ENCODE peak calls at places on chromosome 20, in ten cellular contexts. One of them, this sample, is unnamed.

GRCh38 chr20:1467355-1468116 is 887 bp upstream of the NSFL1C start:
- DNase-seq in NCI-H2107: no peak
- DNase-seq in activated naive CD8-positive, alpha-beta T cell treated with anti-CD3 and anti-CD28 coated beads, Interleukin-2, amount 50 U/mL, for 24 hours: peak
- DNase-seq in stimulated activated CD8-positive, alpha-beta memory T cell treated with anti-CD3 and anti-CD28 coated beads, Interleukin-15, amount 100 ng/mL, for 1 hour: no peak
- DNase-seq in activated CD8-positive, alpha-beta memory T cell treated with anti-CD3 and anti-CD28 coated beads, Interleukin-2, amount 50 U/mL, for 4 hours: peak
- DNase-seq in EL: no peak
- DNase-seq in fibroblast of lung: no peak
- DNase-seq in lung: peak
- DNase-seq in T-helper 17 cell: no peak
- DNase-seq in GM10248: no peak
- DNase-seq in this sample: no peak

GRCh38 chr20:38109025-38109541 is 56.0 kb downstream of the TGM2 start:
- DNase-seq in GM10248: no peak
- DNase-seq in activated naive CD8-positive, alpha-beta T cell treated with anti-CD3 and anti-CD28 coated beads, Interleukin-2, amount 50 U/mL, for 24 hours: no peak
- DNase-seq in EL: no peak
- DNase-seq in NCI-H2107: no peak
- DNase-seq in activated CD8-positive, alpha-beta memory T cell treated with anti-CD3 and anti-CD28 coated beads, Interleukin-2, amount 50 U/mL, for 4 hours: no peak
- DNase-seq in stimulated activated CD8-positive, alpha-beta memory T cell treated with anti-CD3 and anti-CD28 coated beads, Interleukin-15, amount 100 ng/mL, for 1 hour: no peak
- DNase-seq in lung: no peak
- DNase-seq in T-helper 17 cell: no peak
- DNase-seq in fibroblast of lung: peak
- DNase-seq in this sample: no peak

GRCh38 chr20:16279320-16279719 is 293.9 kb downstream of the KIF16B start:
- DNase-seq in NCI-H2107: no peak
- DNase-seq in EL: no peak
- DNase-seq in lung: no peak
- DNase-seq in T-helper 17 cell: no peak
- DNase-seq in activated CD8-positive, alpha-beta memory T cell treated with anti-CD3 and anti-CD28 coated beads, Interleukin-2, amount 50 U/mL, for 4 hours: no peak
- DNase-seq in activated naive CD8-positive, alpha-beta T cell treated with anti-CD3 and anti-CD28 coated beads, Interleukin-2, amount 50 U/mL, for 24 hours: no peak
- DNase-seq in GM10248: no peak
- DNase-seq in fibroblast of lung: no peak
- DNase-seq in stimulated activated CD8-positive, alpha-beta memory T cell treated with anti-CD3 and anti-CD28 coated beads, Interleukin-15, amount 100 ng/mL, for 1 hour: no peak
- DNase-seq in this sample: no peak

GRCh38 chr20:50867805-50868204 is 63.4 kb downstream of the ADNP start:
- DNase-seq in lung: no peak
- DNase-seq in GM10248: no peak
- DNase-seq in fibroblast of lung: no peak
- DNase-seq in stimulated activated CD8-positive, alpha-beta memory T cell treated with anti-CD3 and anti-CD28 coated beads, Interleukin-15, amount 100 ng/mL, for 1 hour: no peak
- DNase-seq in activated CD8-positive, alpha-beta memory T cell treated with anti-CD3 and anti-CD28 coated beads, Interleukin-2, amount 50 U/mL, for 4 hours: no peak
- DNase-seq in NCI-H2107: no peak
- DNase-seq in activated naive CD8-positive, alpha-beta T cell treated with anti-CD3 and anti-CD28 coated beads, Interleukin-2, amount 50 U/mL, for 24 hours: no peak
- DNase-seq in EL: no peak
- DNase-seq in T-helper 17 cell: no peak
- DNase-seq in this sample: no peak

GRCh38 chr20:824490-824889 is 9.0 kb upstream of the FAM110A start:
- DNase-seq in activated naive CD8-positive, alpha-beta T cell treated with anti-CD3 and anti-CD28 coated beads, Interleukin-2, amount 50 U/mL, for 24 hours: no peak
- DNase-seq in activated CD8-positive, alpha-beta memory T cell treated with anti-CD3 and anti-CD28 coated beads, Interleukin-2, amount 50 U/mL, for 4 hours: no peak
- DNase-seq in NCI-H2107: no peak
- DNase-seq in lung: no peak
- DNase-seq in EL: no peak
- DNase-seq in T-helper 17 cell: no peak
- DNase-seq in fibroblast of lung: no peak
- DNase-seq in GM10248: no peak
- DNase-seq in stimulated activated CD8-positive, alpha-beta memory T cell treated with anti-CD3 and anti-CD28 coated beads, Interleukin-15, amount 100 ng/mL, for 1 hour: no peak
- DNase-seq in this sample: no peak

GRCh38 chr20:6058684-6059295 is 4.9 kb upstream of the LRRN4 start:
- DNase-seq in GM10248: no peak
- DNase-seq in stimulated activated CD8-positive, alpha-beta memory T cell treated with anti-CD3 and anti-CD28 coated beads, Interleukin-15, amount 100 ng/mL, for 1 hour: no peak
- DNase-seq in EL: no peak
- DNase-seq in NCI-H2107: no peak
- DNase-seq in activated CD8-positive, alpha-beta memory T cell treated with anti-CD3 and anti-CD28 coated beads, Interleukin-2, amount 50 U/mL, for 4 hours: no peak
- DNase-seq in lung: peak
- DNase-seq in T-helper 17 cell: no peak
- DNase-seq in activated naive CD8-positive, alpha-beta T cell treated with anti-CD3 and anti-CD28 coated beads, Interleukin-2, amount 50 U/mL, for 24 hours: no peak
- DNase-seq in fibroblast of lung: peak
- DNase-seq in this sample: peak

GRCh38 chr20:47535088-47535487 is 33.4 kb downstream of the NCOA3 start:
- DNase-seq in EL: no peak
- DNase-seq in fibroblast of lung: no peak
- DNase-seq in lung: no peak
- DNase-seq in activated naive CD8-positive, alpha-beta T cell treated with anti-CD3 and anti-CD28 coated beads, Interleukin-2, amount 50 U/mL, for 24 hours: no peak
- DNase-seq in stimulated activated CD8-positive, alpha-beta memory T cell treated with anti-CD3 and anti-CD28 coated beads, Interleukin-15, amount 100 ng/mL, for 1 hour: no peak
- DNase-seq in T-helper 17 cell: no peak
- DNase-seq in activated CD8-positive, alpha-beta memory T cell treated with anti-CD3 and anti-CD28 coated beads, Interleukin-2, amount 50 U/mL, for 4 hours: no peak
- DNase-seq in GM10248: no peak
- DNase-seq in NCI-H2107: no peak
- DNase-seq in this sample: no peak

GRCh38 chr20:16806886-16807285 is 58.7 kb downstream of the OTOR start:
- DNase-seq in GM10248: no peak
- DNase-seq in EL: no peak
- DNase-seq in lung: no peak
- DNase-seq in NCI-H2107: no peak
- DNase-seq in stimulated activated CD8-positive, alpha-beta memory T cell treated with anti-CD3 and anti-CD28 coated beads, Interleukin-15, amount 100 ng/mL, for 1 hour: no peak
- DNase-seq in activated naive CD8-positive, alpha-beta T cell treated with anti-CD3 and anti-CD28 coated beads, Interleukin-2, amount 50 U/mL, for 24 hours: no peak
- DNase-seq in activated CD8-positive, alpha-beta memory T cell treated with anti-CD3 and anti-CD28 coated beads, Interleukin-2, amount 50 U/mL, for 4 hours: no peak
- DNase-seq in T-helper 17 cell: no peak
- DNase-seq in fibroblast of lung: peak
- DNase-seq in this sample: no peak

GRCh38 chr20:57040924-57041323 is 225.5 kb downstream of the BMP7 start:
- DNase-seq in stimulated activated CD8-positive, alpha-beta memory T cell treated with anti-CD3 and anti-CD28 coated beads, Interleukin-15, amount 100 ng/mL, for 1 hour: no peak
- DNase-seq in GM10248: no peak
- DNase-seq in EL: peak
- DNase-seq in activated naive CD8-positive, alpha-beta T cell treated with anti-CD3 and anti-CD28 coated beads, Interleukin-2, amount 50 U/mL, for 24 hours: no peak
- DNase-seq in T-helper 17 cell: no peak
- DNase-seq in fibroblast of lung: peak
- DNase-seq in activated CD8-positive, alpha-beta memory T cell treated with anti-CD3 and anti-CD28 coated beads, Interleukin-2, amount 50 U/mL, for 4 hours: no peak
- DNase-seq in lung: no peak
- DNase-seq in NCI-H2107: no peak
- DNase-seq in this sample: no peak

GRCh38 chr20:21632031-21632430 is 73.4 kb upstream of the PAX1 start:
- DNase-seq in activated naive CD8-positive, alpha-beta T cell treated with anti-CD3 and anti-CD28 coated beads, Interleukin-2, amount 50 U/mL, for 24 hours: no peak
- DNase-seq in lung: no peak
- DNase-seq in NCI-H2107: no peak
- DNase-seq in GM10248: no peak
- DNase-seq in fibroblast of lung: no peak
- DNase-seq in stimulated activated CD8-positive, alpha-beta memory T cell treated with anti-CD3 and anti-CD28 coated beads, Interleukin-15, amount 100 ng/mL, for 1 hour: no peak
- DNase-seq in EL: no peak
- DNase-seq in activated CD8-positive, alpha-beta memory T cell treated with anti-CD3 and anti-CD28 coated beads, Interleukin-2, amount 50 U/mL, for 4 hours: no peak
- DNase-seq in T-helper 17 cell: no peak
- DNase-seq in this sample: no peak

GRCh38 chr20:50826121-50826520 is 31.3 kb downstream of the BCAS4 start:
- DNase-seq in lung: no peak
- DNase-seq in EL: no peak
- DNase-seq in activated CD8-positive, alpha-beta memory T cell treated with anti-CD3 and anti-CD28 coated beads, Interleukin-2, amount 50 U/mL, for 4 hours: no peak
- DNase-seq in activated naive CD8-positive, alpha-beta T cell treated with anti-CD3 and anti-CD28 coated beads, Interleukin-2, amount 50 U/mL, for 24 hours: no peak
- DNase-seq in NCI-H2107: no peak
- DNase-seq in stimulated activated CD8-positive, alpha-beta memory T cell treated with anti-CD3 and anti-CD28 coated beads, Interleukin-15, amount 100 ng/mL, for 1 hour: no peak
- DNase-seq in T-helper 17 cell: no peak
- DNase-seq in GM10248: no peak
- DNase-seq in fibroblast of lung: no peak
- DNase-seq in this sample: no peak

GRCh38 chr20:17643531-17644188 is 38.4 kb downstream of the RRBP1 start:
- DNase-seq in T-helper 17 cell: no peak
- DNase-seq in activated naive CD8-positive, alpha-beta T cell treated with anti-CD3 and anti-CD28 coated beads, Interleukin-2, amount 50 U/mL, for 24 hours: no peak
- DNase-seq in NCI-H2107: no peak
- DNase-seq in fibroblast of lung: peak
- DNase-seq in activated CD8-positive, alpha-beta memory T cell treated with anti-CD3 and anti-CD28 coated beads, Interleukin-2, amount 50 U/mL, for 4 hours: no peak
- DNase-seq in EL: no peak
- DNase-seq in lung: no peak
- DNase-seq in stimulated activated CD8-positive, alpha-beta memory T cell treated with anti-CD3 and anti-CD28 coated beads, Interleukin-15, amount 100 ng/mL, for 1 hour: no peak
- DNase-seq in GM10248: no peak
- DNase-seq in this sample: no peak

GRCh38 chr20:20368414-20369352 is 779 bp downstream of the INSM1 start:
- DNase-seq in activated CD8-positive, alpha-beta memory T cell treated with anti-CD3 and anti-CD28 coated beads, Interleukin-2, amount 50 U/mL, for 4 hours: no peak
- DNase-seq in stimulated activated CD8-positive, alpha-beta memory T cell treated with anti-CD3 and anti-CD28 coated beads, Interleukin-15, amount 100 ng/mL, for 1 hour: no peak
- DNase-seq in GM10248: peak
- DNase-seq in lung: no peak
- DNase-seq in activated naive CD8-positive, alpha-beta T cell treated with anti-CD3 and anti-CD28 coated beads, Interleukin-2, amount 50 U/mL, for 24 hours: peak
- DNase-seq in NCI-H2107: no peak
- DNase-seq in fibroblast of lung: no peak
- DNase-seq in EL: no peak
- DNase-seq in T-helper 17 cell: no peak
- DNase-seq in this sample: no peak

GRCh38 chr20:39358052-39358451 is 395.9 kb downstream of the DHX35 start:
- DNase-seq in activated naive CD8-positive, alpha-beta T cell treated with anti-CD3 and anti-CD28 coated beads, Interleukin-2, amount 50 U/mL, for 24 hours: no peak
- DNase-seq in NCI-H2107: no peak
- DNase-seq in GM10248: peak
- DNase-seq in fibroblast of lung: no peak
- DNase-seq in stimulated activated CD8-positive, alpha-beta memory T cell treated with anti-CD3 and anti-CD28 coated beads, Interleukin-15, amount 100 ng/mL, for 1 hour: no peak
- DNase-seq in EL: no peak
- DNase-seq in activated CD8-positive, alpha-beta memory T cell treated with anti-CD3 and anti-CD28 coated beads, Interleukin-2, amount 50 U/mL, for 4 hours: no peak
- DNase-seq in T-helper 17 cell: no peak
- DNase-seq in lung: no peak
- DNase-seq in this sample: no peak

GRCh38 chr20:31822421-31823330 is 3.5 kb downstream of the MYLK2 start:
- DNase-seq in EL: peak
- DNase-seq in activated naive CD8-positive, alpha-beta T cell treated with anti-CD3 and anti-CD28 coated beads, Interleukin-2, amount 50 U/mL, for 24 hours: peak
- DNase-seq in GM10248: peak
- DNase-seq in stimulated activated CD8-positive, alpha-beta memory T cell treated with anti-CD3 and anti-CD28 coated beads, Interleukin-15, amount 100 ng/mL, for 1 hour: peak
- DNase-seq in activated CD8-positive, alpha-beta memory T cell treated with anti-CD3 and anti-CD28 coated beads, Interleukin-2, amount 50 U/mL, for 4 hours: peak
- DNase-seq in NCI-H2107: no peak
- DNase-seq in T-helper 17 cell: peak
- DNase-seq in lung: peak
- DNase-seq in fibroblast of lung: peak
- DNase-seq in this sample: peak

GRCh38 chr20:59938221-59938620 is 1.9 kb downstream of the PPP1R3D start:
- DNase-seq in stimulated activated CD8-positive, alpha-beta memory T cell treated with anti-CD3 and anti-CD28 coated beads, Interleukin-15, amount 100 ng/mL, for 1 hour: no peak
- DNase-seq in EL: peak
- DNase-seq in fibroblast of lung: peak
- DNase-seq in activated CD8-positive, alpha-beta memory T cell treated with anti-CD3 and anti-CD28 coated beads, Interleukin-2, amount 50 U/mL, for 4 hours: no peak
- DNase-seq in activated naive CD8-positive, alpha-beta T cell treated with anti-CD3 and anti-CD28 coated beads, Interleukin-2, amount 50 U/mL, for 24 hours: no peak
- DNase-seq in GM10248: no peak
- DNase-seq in NCI-H2107: no peak
- DNase-seq in lung: no peak
- DNase-seq in T-helper 17 cell: no peak
- DNase-seq in this sample: no peak

GRCh38 chr20:62360854-62361798 is 6.0 kb downstream of the LAMA5 start:
- DNase-seq in NCI-H2107: no peak
- DNase-seq in T-helper 17 cell: peak
- DNase-seq in activated naive CD8-positive, alpha-beta T cell treated with anti-CD3 and anti-CD28 coated beads, Interleukin-2, amount 50 U/mL, for 24 hours: no peak
- DNase-seq in EL: no peak
- DNase-seq in GM10248: no peak
- DNase-seq in stimulated activated CD8-positive, alpha-beta memory T cell treated with anti-CD3 and anti-CD28 coated beads, Interleukin-15, amount 100 ng/mL, for 1 hour: no peak
- DNase-seq in activated CD8-positive, alpha-beta memory T cell treated with anti-CD3 and anti-CD28 coated beads, Interleukin-2, amount 50 U/mL, for 4 hours: no peak
- DNase-seq in lung: no peak
- DNase-seq in fibroblast of lung: no peak
- DNase-seq in this sample: no peak

GRCh38 chr20:1463971-1464570 is 2.6 kb downstream of the NSFL1C start:
- DNase-seq in stimulated activated CD8-positive, alpha-beta memory T cell treated with anti-CD3 and anti-CD28 coated beads, Interleukin-15, amount 100 ng/mL, for 1 hour: no peak
- DNase-seq in GM10248: no peak
- DNase-seq in activated CD8-positive, alpha-beta memory T cell treated with anti-CD3 and anti-CD28 coated beads, Interleukin-2, amount 50 U/mL, for 4 hours: no peak
- DNase-seq in NCI-H2107: no peak
- DNase-seq in EL: no peak
- DNase-seq in T-helper 17 cell: no peak
- DNase-seq in fibroblast of lung: peak
- DNase-seq in lung: no peak
- DNase-seq in activated naive CD8-positive, alpha-beta T cell treated with anti-CD3 and anti-CD28 coated beads, Interleukin-2, amount 50 U/mL, for 24 hours: no peak
- DNase-seq in this sample: no peak

GRCh38 chr20:17609978-17610377 is 40.1 kb downstream of the DSTN start:
- DNase-seq in fibroblast of lung: no peak
- DNase-seq in T-helper 17 cell: no peak
- DNase-seq in EL: no peak
- DNase-seq in activated naive CD8-positive, alpha-beta T cell treated with anti-CD3 and anti-CD28 coated beads, Interleukin-2, amount 50 U/mL, for 24 hours: no peak
- DNase-seq in stimulated activated CD8-positive, alpha-beta memory T cell treated with anti-CD3 and anti-CD28 coated beads, Interleukin-15, amount 100 ng/mL, for 1 hour: no peak
- DNase-seq in GM10248: no peak
- DNase-seq in lung: no peak
- DNase-seq in NCI-H2107: no peak
- DNase-seq in activated CD8-positive, alpha-beta memory T cell treated with anti-CD3 and anti-CD28 coated beads, Interleukin-2, amount 50 U/mL, for 4 hours: no peak
- DNase-seq in this sample: no peak

GRCh38 chr20:1894471-1894950 is 696 bp upstream of the SIRPA start:
- DNase-seq in EL: peak
- DNase-seq in stimulated activated CD8-positive, alpha-beta memory T cell treated with anti-CD3 and anti-CD28 coated beads, Interleukin-15, amount 100 ng/mL, for 1 hour: no peak
- DNase-seq in lung: no peak
- DNase-seq in T-helper 17 cell: no peak
- DNase-seq in activated naive CD8-positive, alpha-beta T cell treated with anti-CD3 and anti-CD28 coated beads, Interleukin-2, amount 50 U/mL, for 24 hours: no peak
- DNase-seq in fibroblast of lung: peak
- DNase-seq in activated CD8-positive, alpha-beta memory T cell treated with anti-CD3 and anti-CD28 coated beads, Interleukin-2, amount 50 U/mL, for 4 hours: no peak
- DNase-seq in NCI-H2107: no peak
- DNase-seq in GM10248: peak
- DNase-seq in this sample: no peak

GRCh38 chr20:51480507-51481270 is 61.8 kb downstream of the NFATC2 start:
- DNase-seq in EL: no peak
- DNase-seq in NCI-H2107: no peak
- DNase-seq in GM10248: peak
- DNase-seq in fibroblast of lung: no peak
- DNase-seq in stimulated activated CD8-positive, alpha-beta memory T cell treated with anti-CD3 and anti-CD28 coated beads, Interleukin-15, amount 100 ng/mL, for 1 hour: no peak
- DNase-seq in activated naive CD8-positive, alpha-beta T cell treated with anti-CD3 and anti-CD28 coated beads, Interleukin-2, amount 50 U/mL, for 24 hours: peak
- DNase-seq in T-helper 17 cell: no peak
- DNase-seq in activated CD8-positive, alpha-beta memory T cell treated with anti-CD3 and anti-CD28 coated beads, Interleukin-2, amount 50 U/mL, for 4 hours: peak
- DNase-seq in lung: no peak
- DNase-seq in this sample: no peak

GRCh38 chr20:61719691-61720347 is 345.9 kb downstream of the TAF4 start:
- DNase-seq in lung: no peak
- DNase-seq in T-helper 17 cell: no peak
- DNase-seq in EL: no peak
- DNase-seq in activated CD8-positive, alpha-beta memory T cell treated with anti-CD3 and anti-CD28 coated beads, Interleukin-2, amount 50 U/mL, for 4 hours: peak
- DNase-seq in fibroblast of lung: peak
- DNase-seq in activated naive CD8-positive, alpha-beta T cell treated with anti-CD3 and anti-CD28 coated beads, Interleukin-2, amount 50 U/mL, for 24 hours: peak
- DNase-seq in NCI-H2107: no peak
- DNase-seq in stimulated activated CD8-positive, alpha-beta memory T cell treated with anti-CD3 and anti-CD28 coated beads, Interleukin-15, amount 100 ng/mL, for 1 hour: peak
- DNase-seq in GM10248: no peak
- DNase-seq in this sample: no peak

GRCh38 chr20:63860325-63861051 is 810 bp upstream of the ABHD16B start:
- DNase-seq in fibroblast of lung: no peak
- DNase-seq in activated CD8-positive, alpha-beta memory T cell treated with anti-CD3 and anti-CD28 coated beads, Interleukin-2, amount 50 U/mL, for 4 hours: no peak
- DNase-seq in stimulated activated CD8-positive, alpha-beta memory T cell treated with anti-CD3 and anti-CD28 coated beads, Interleukin-15, amount 100 ng/mL, for 1 hour: no peak
- DNase-seq in activated naive CD8-positive, alpha-beta T cell treated with anti-CD3 and anti-CD28 coated beads, Interleukin-2, amount 50 U/mL, for 24 hours: no peak
- DNase-seq in GM10248: no peak
- DNase-seq in NCI-H2107: no peak
- DNase-seq in EL: no peak
- DNase-seq in T-helper 17 cell: no peak
- DNase-seq in lung: no peak
- DNase-seq in this sample: no peak

GRCh38 chr20:43925786-43926185 is 11.1 kb downstream of the TOX2 start:
- DNase-seq in fibroblast of lung: peak
- DNase-seq in activated naive CD8-positive, alpha-beta T cell treated with anti-CD3 and anti-CD28 coated beads, Interleukin-2, amount 50 U/mL, for 24 hours: peak
- DNase-seq in GM10248: no peak
- DNase-seq in EL: peak
- DNase-seq in T-helper 17 cell: no peak
- DNase-seq in stimulated activated CD8-positive, alpha-beta memory T cell treated with anti-CD3 and anti-CD28 coated beads, Interleukin-15, amount 100 ng/mL, for 1 hour: no peak
- DNase-seq in activated CD8-positive, alpha-beta memory T cell treated with anti-CD3 and anti-CD28 coated beads, Interleukin-2, amount 50 U/mL, for 4 hours: peak
- DNase-seq in NCI-H2107: no peak
- DNase-seq in lung: no peak
- DNase-seq in this sample: no peak

GRCh38 chr20:50054626-50055511 is 58.1 kb downstream of the UBE2V1 start:
- DNase-seq in activated naive CD8-positive, alpha-beta T cell treated with anti-CD3 and anti-CD28 coated beads, Interleukin-2, amount 50 U/mL, for 24 hours: no peak
- DNase-seq in lung: no peak
- DNase-seq in stimulated activated CD8-positive, alpha-beta memory T cell treated with anti-CD3 and anti-CD28 coated beads, Interleukin-15, amount 100 ng/mL, for 1 hour: no peak
- DNase-seq in EL: no peak
- DNase-seq in T-helper 17 cell: no peak
- DNase-seq in fibroblast of lung: peak
- DNase-seq in NCI-H2107: no peak
- DNase-seq in activated CD8-positive, alpha-beta memory T cell treated with anti-CD3 and anti-CD28 coated beads, Interleukin-2, amount 50 U/mL, for 4 hours: no peak
- DNase-seq in GM10248: no peak
- DNase-seq in this sample: no peak

GRCh38 chr20:45049904-45050471 is 50.9 kb downstream of the KCNS1 start:
- DNase-seq in NCI-H2107: no peak
- DNase-seq in activated naive CD8-positive, alpha-beta T cell treated with anti-CD3 and anti-CD28 coated beads, Interleukin-2, amount 50 U/mL, for 24 hours: peak
- DNase-seq in EL: no peak
- DNase-seq in stimulated activated CD8-positive, alpha-beta memory T cell treated with anti-CD3 and anti-CD28 coated beads, Interleukin-15, amount 100 ng/mL, for 1 hour: no peak
- DNase-seq in T-helper 17 cell: no peak
- DNase-seq in fibroblast of lung: no peak
- DNase-seq in activated CD8-positive, alpha-beta memory T cell treated with anti-CD3 and anti-CD28 coated beads, Interleukin-2, amount 50 U/mL, for 4 hours: no peak
- DNase-seq in lung: no peak
- DNase-seq in GM10248: no peak
- DNase-seq in this sample: no peak